ENCODE peak calls at places on chromosomes 13 and 19, in five cellular contexts. J is bronchial epithelial cell, X is GM23338, T is transverse colon, P is ovary. F is an unnamed sample.

GRCh38 chr19:16039545-16039944 is 36.8 kb upstream of the TPM4 start:
- DNase-seq in J (no peak), X (no peak), T (no peak), P (no peak), F (no peak)

GRCh38 chr13:20160346-20161274 is at the start of gene GJA3:
- DNase-seq in J (peak), X (peak), T (no peak), P (no peak), F (peak)

GRCh38 chr19:5054551-5055456 is 85.9 kb downstream of the KDM4B start:
- DNase-seq in J (no peak), X (no peak), T (no peak), P (no peak), F (no peak)

GRCh38 chr13:110250258-110250891 is 56.6 kb downstream of the COL4A1 start:
- DNase-seq in J (peak), X (no peak), T (no peak), P (no peak), F (no peak)

GRCh38 chr19:48170817-48171347 is 402 bp downstream of the ZSWIM9 start:
- DNase-seq in J (no peak), X (peak), T (no peak), P (no peak), F (peak)

GRCh38 chr13:108060111-108060510 is 155.2 kb downstream of the LIG4 start:
- DNase-seq in J (no peak), X (peak), T (no peak), P (no peak), F (no peak)

GRCh38 chr19:19406878-19407639 is 1.6 kb downstream of the GATAD2A start:
- DNase-seq in J (peak), X (no peak), T (peak), P (no peak), F (no peak)

GRCh38 chr13:99051768-99052455 is 74.0 kb upstream of the DOCK9 start:
- DNase-seq in J (no peak), X (no peak), T (no peak), P (no peak), F (no peak)

GRCh38 chr19:34482380-34483250 is 1.1 kb downstream of the WTIP start:
- DNase-seq in J (no peak), X (peak), T (no peak), P (no peak), F (no peak)

GRCh38 chr19:33508941-33509614 is 12.5 kb downstream of the PEPD start:
- DNase-seq in J (no peak), X (no peak), T (no peak), P (no peak), F (no peak)

DNA sequence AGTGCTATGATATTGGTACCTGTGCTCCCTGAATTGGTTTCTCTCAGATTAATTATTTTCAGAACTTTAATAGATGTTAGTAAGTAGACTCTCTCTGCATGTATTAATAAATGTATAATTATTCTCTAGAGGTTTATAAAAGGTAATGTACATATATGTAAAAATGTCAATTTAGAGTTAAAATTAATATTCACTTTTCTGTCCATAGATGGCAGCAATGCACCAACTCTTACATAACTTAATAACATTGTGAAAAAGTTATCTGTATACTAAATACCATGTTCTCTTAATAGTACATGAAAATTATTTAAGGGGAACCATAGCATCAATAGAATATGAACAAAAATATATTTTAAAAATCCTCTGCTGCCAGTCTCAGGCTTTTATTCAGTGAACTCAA is 515.0 kb upstream of the KLHL1 start:
- DNase-seq in J (peak), X (no peak), T (no peak), P (no peak), F (no peak)
- TF ChIP-seq CTCF in J (no peak), X (peak), T (no peak), P (no peak), F (no peak)

GRCh38 chr19:41366089-41366488 is 2.1 kb upstream of the B9D2 start:
- DNase-seq in J (no peak), X (peak), T (no peak), P (no peak), F (no peak)
- TF ChIP-seq CTCF in J (no peak), X (peak), T (no peak), P (no peak), F (no peak)

DNA sequence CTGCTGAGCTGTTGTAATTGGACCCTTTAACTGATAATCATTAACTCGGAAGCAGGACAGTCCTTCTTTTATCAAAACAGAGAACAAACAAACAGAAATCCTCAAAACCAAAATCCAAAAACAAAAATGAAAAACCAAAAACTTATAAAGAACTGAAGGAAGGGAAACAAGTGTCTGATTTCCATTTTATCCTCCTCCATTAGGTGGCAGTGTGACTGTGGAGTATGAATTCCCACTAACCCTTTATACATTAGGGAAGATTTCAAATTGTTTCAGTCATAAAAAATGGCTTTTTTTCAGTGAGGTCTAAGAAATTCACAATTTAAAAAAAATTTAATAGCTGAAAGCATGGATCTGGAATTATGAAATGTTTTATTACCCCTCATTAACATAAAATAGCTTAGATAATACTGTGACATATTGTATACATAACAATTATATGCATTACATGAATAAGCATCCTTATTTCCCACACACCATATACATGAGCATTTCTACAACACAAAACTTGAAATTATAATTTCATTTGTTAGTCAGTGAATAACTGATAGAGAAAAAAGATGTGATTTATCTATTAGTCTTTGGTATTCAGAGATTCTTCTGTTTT is 1074.3 kb upstream of the PCDH9 start:
- DNase-seq in J (peak), X (peak), T (no peak), P (no peak), F (no peak)
- TF ChIP-seq CTCF in J (peak), X (peak), T (peak), P (no peak), F (no peak)

GRCh38 chr19:29966594-29967249 is 24.7 kb downstream of the URI1 start:
- DNase-seq in J (peak), X (peak), T (no peak), P (no peak), F (no peak)
- TF ChIP-seq CTCF in J (peak), X (peak), T (no peak), P (no peak), F (no peak)